ENCODE peak calls at places on chromosome 22, in ten cellular contexts. One of them, this sample, is unnamed.

GRCh38 chr22:39482768-39483167 is 19.3 kb upstream of the MIEF1 start:
- DNase-seq in stomach: no peak
- DNase-seq in brain microvascular endothelial cell: no peak
- DNase-seq in neural progenitor cell: peak
- DNase-seq in K562: no peak
- DNase-seq in endodermal cell: no peak
- DNase-seq in SK-N-SH: no peak
- DNase-seq in fibroblast of lung: peak
- DNase-seq in kidney epithelial cell: no peak
- DNase-seq in heart right ventricle: no peak
- DNase-seq in this sample: no peak

GRCh38 chr22:19757985-19758895 is 2.3 kb upstream of the TBX1 start:
- DNase-seq in SK-N-SH: peak
- DNase-seq in kidney epithelial cell: no peak
- DNase-seq in brain microvascular endothelial cell: no peak
- DNase-seq in K562: no peak
- DNase-seq in endodermal cell: peak
- DNase-seq in stomach: no peak
- DNase-seq in heart right ventricle: no peak
- DNase-seq in fibroblast of lung: no peak
- DNase-seq in neural progenitor cell: peak
- DNase-seq in this sample: no peak

GRCh38 chr22:43277987-43278601 is 65.1 kb downstream of the SCUBE1 start:
- DNase-seq in fibroblast of lung: no peak
- DNase-seq in neural progenitor cell: no peak
- DNase-seq in endodermal cell: peak
- DNase-seq in heart right ventricle: no peak
- DNase-seq in brain microvascular endothelial cell: no peak
- DNase-seq in stomach: no peak
- DNase-seq in SK-N-SH: no peak
- DNase-seq in K562: no peak
- DNase-seq in kidney epithelial cell: no peak
- DNase-seq in this sample: no peak

GRCh38 chr22:48599346-48599745 is 1228.3 kb downstream of the BRD1 start:
- DNase-seq in fibroblast of lung: no peak
- DNase-seq in K562: no peak
- DNase-seq in brain microvascular endothelial cell: no peak
- DNase-seq in kidney epithelial cell: no peak
- DNase-seq in neural progenitor cell: no peak
- DNase-seq in heart right ventricle: no peak
- DNase-seq in endodermal cell: no peak
- DNase-seq in stomach: no peak
- DNase-seq in SK-N-SH: no peak
- DNase-seq in this sample: no peak

GRCh38 chr22:49942565-49943404 is 17.8 kb upstream of the PIM3 start:
- DNase-seq in kidney epithelial cell: no peak
- DNase-seq in neural progenitor cell: no peak
- DNase-seq in heart right ventricle: no peak
- DNase-seq in endodermal cell: no peak
- DNase-seq in K562: no peak
- DNase-seq in brain microvascular endothelial cell: no peak
- DNase-seq in stomach: no peak
- DNase-seq in fibroblast of lung: no peak
- DNase-seq in SK-N-SH: no peak
- DNase-seq in this sample: no peak

GRCh38 chr22:21448627-21449416 is 18.4 kb upstream of the TMEM191C start:
- DNase-seq in fibroblast of lung: no peak
- DNase-seq in endodermal cell: peak
- DNase-seq in SK-N-SH: no peak
- DNase-seq in kidney epithelial cell: no peak
- DNase-seq in neural progenitor cell: peak
- DNase-seq in brain microvascular endothelial cell: no peak
- DNase-seq in heart right ventricle: no peak
- DNase-seq in stomach: peak
- DNase-seq in K562: no peak
- DNase-seq in this sample: no peak

GRCh38 chr22:47768027-47768426 is 1005.6 kb downstream of the TBC1D22A start:
- DNase-seq in endodermal cell: no peak
- DNase-seq in K562: no peak
- DNase-seq in heart right ventricle: no peak
- DNase-seq in brain microvascular endothelial cell: no peak
- DNase-seq in SK-N-SH: no peak
- DNase-seq in neural progenitor cell: no peak
- DNase-seq in kidney epithelial cell: no peak
- DNase-seq in stomach: no peak
- DNase-seq in fibroblast of lung: no peak
- DNase-seq in this sample: no peak

GRCh38 chr22:42797021-42797420 is 60.1 kb downstream of the ARFGAP3 start:
- DNase-seq in SK-N-SH: no peak
- DNase-seq in K562: no peak
- DNase-seq in endodermal cell: peak
- DNase-seq in neural progenitor cell: no peak
- DNase-seq in stomach: no peak
- DNase-seq in brain microvascular endothelial cell: no peak
- DNase-seq in fibroblast of lung: no peak
- DNase-seq in heart right ventricle: no peak
- DNase-seq in kidney epithelial cell: no peak
- DNase-seq in this sample: peak

GRCh38 chr22:19691721-19692341 is 22.5 kb upstream of the SEPTIN5 start:
- DNase-seq in fibroblast of lung: peak
- DNase-seq in SK-N-SH: no peak
- DNase-seq in endodermal cell: peak
- DNase-seq in K562: peak
- DNase-seq in stomach: no peak
- DNase-seq in heart right ventricle: no peak
- DNase-seq in neural progenitor cell: peak
- DNase-seq in kidney epithelial cell: peak
- DNase-seq in brain microvascular endothelial cell: peak
- DNase-seq in this sample: peak

GRCh38 chr22:30290318-30290678 is 993 bp upstream of the CASTOR1 start:
- DNase-seq in SK-N-SH: no peak
- DNase-seq in brain microvascular endothelial cell: no peak
- DNase-seq in neural progenitor cell: no peak
- DNase-seq in kidney epithelial cell: no peak
- DNase-seq in K562: no peak
- DNase-seq in fibroblast of lung: no peak
- DNase-seq in endodermal cell: peak
- DNase-seq in stomach: no peak
- DNase-seq in heart right ventricle: no peak
- DNase-seq in this sample: no peak

GRCh38 chr22:39773976-39774539 is 119.5 kb downstream of the ENTHD1 start:
- DNase-seq in K562: no peak
- DNase-seq in fibroblast of lung: no peak
- DNase-seq in endodermal cell: no peak
- DNase-seq in kidney epithelial cell: no peak
- DNase-seq in SK-N-SH: no peak
- DNase-seq in neural progenitor cell: no peak
- DNase-seq in heart right ventricle: no peak
- DNase-seq in stomach: no peak
- DNase-seq in brain microvascular endothelial cell: no peak
- DNase-seq in this sample: no peak

GRCh38 chr22:49663311-49663711 is 164.4 kb downstream of the BRD1 start:
- DNase-seq in kidney epithelial cell: no peak
- DNase-seq in brain microvascular endothelial cell: no peak
- DNase-seq in heart right ventricle: no peak
- DNase-seq in endodermal cell: peak
- DNase-seq in fibroblast of lung: no peak
- DNase-seq in K562: no peak
- DNase-seq in neural progenitor cell: no peak
- DNase-seq in SK-N-SH: no peak
- DNase-seq in stomach: no peak
- DNase-seq in this sample: no peak

GRCh38 chr22:49934891-49935557 is 16.6 kb downstream of the CRELD2 start:
- DNase-seq in brain microvascular endothelial cell: no peak
- DNase-seq in kidney epithelial cell: no peak
- DNase-seq in stomach: peak
- DNase-seq in SK-N-SH: peak
- DNase-seq in K562: peak
- DNase-seq in endodermal cell: peak
- DNase-seq in neural progenitor cell: peak
- DNase-seq in fibroblast of lung: peak
- DNase-seq in heart right ventricle: peak
- DNase-seq in this sample: peak

GRCh38 chr22:49398646-49399045 is 429.0 kb downstream of the BRD1 start:
- DNase-seq in SK-N-SH: no peak
- DNase-seq in fibroblast of lung: no peak
- DNase-seq in kidney epithelial cell: no peak
- DNase-seq in neural progenitor cell: no peak
- DNase-seq in K562: no peak
- DNase-seq in heart right ventricle: no peak
- DNase-seq in brain microvascular endothelial cell: no peak
- DNase-seq in stomach: peak
- DNase-seq in endodermal cell: peak
- DNase-seq in this sample: no peak

GRCh38 chr22:21443735-21444421 is 23.3 kb upstream of the TMEM191C start:
- DNase-seq in heart right ventricle: peak
- DNase-seq in K562: no peak
- DNase-seq in brain microvascular endothelial cell: no peak
- DNase-seq in SK-N-SH: no peak
- DNase-seq in stomach: peak
- DNase-seq in kidney epithelial cell: no peak
- DNase-seq in endodermal cell: peak
- DNase-seq in fibroblast of lung: no peak
- DNase-seq in neural progenitor cell: peak
- DNase-seq in this sample: no peak

GRCh38 chr22:41052661-41053490 is 39.5 kb upstream of the EP300 start:
- DNase-seq in fibroblast of lung: peak
- DNase-seq in brain microvascular endothelial cell: peak
- DNase-seq in stomach: no peak
- DNase-seq in heart right ventricle: no peak
- DNase-seq in kidney epithelial cell: peak
- DNase-seq in K562: no peak
- DNase-seq in endodermal cell: no peak
- DNase-seq in SK-N-SH: no peak
- DNase-seq in neural progenitor cell: no peak
- DNase-seq in this sample: peak

GRCh38 chr22:30188911-30189310 is 57.6 kb downstream of the LIF start:
- DNase-seq in K562: no peak
- DNase-seq in kidney epithelial cell: no peak
- DNase-seq in fibroblast of lung: no peak
- DNase-seq in brain microvascular endothelial cell: no peak
- DNase-seq in stomach: no peak
- DNase-seq in SK-N-SH: no peak
- DNase-seq in endodermal cell: no peak
- DNase-seq in neural progenitor cell: no peak
- DNase-seq in heart right ventricle: no peak
- DNase-seq in this sample: no peak

GRCh38 chr22:38788016-38788415 is 5.9 kb downstream of the DNAL4 start:
- DNase-seq in stomach: no peak
- DNase-seq in K562: no peak
- DNase-seq in brain microvascular endothelial cell: peak
- DNase-seq in SK-N-SH: no peak
- DNase-seq in heart right ventricle: no peak
- DNase-seq in fibroblast of lung: peak
- DNase-seq in kidney epithelial cell: no peak
- DNase-seq in endodermal cell: no peak
- DNase-seq in neural progenitor cell: no peak
- DNase-seq in this sample: peak

GRCh38 chr22:20026204-20026908 is 5.4 kb downstream of the TANGO2 start:
- DNase-seq in fibroblast of lung: no peak
- DNase-seq in neural progenitor cell: no peak
- DNase-seq in endodermal cell: no peak
- DNase-seq in SK-N-SH: no peak
- DNase-seq in K562: no peak
- DNase-seq in kidney epithelial cell: no peak
- DNase-seq in brain microvascular endothelial cell: no peak
- DNase-seq in stomach: no peak
- DNase-seq in heart right ventricle: no peak
- DNase-seq in this sample: no peak

GRCh38 chr22:49266561-49267519 is 560.8 kb downstream of the BRD1 start:
- DNase-seq in endodermal cell: peak
- DNase-seq in fibroblast of lung: no peak
- DNase-seq in stomach: no peak
- DNase-seq in SK-N-SH: no peak
- DNase-seq in heart right ventricle: no peak
- DNase-seq in kidney epithelial cell: no peak
- DNase-seq in brain microvascular endothelial cell: no peak
- DNase-seq in neural progenitor cell: peak
- DNase-seq in K562: no peak
- DNase-seq in this sample: no peak

GRCh38 chr22:32473388-32473952 is 1.1 kb upstream of the FBXO7 start:
- DNase-seq in K562: peak
- DNase-seq in SK-N-SH: peak
- DNase-seq in fibroblast of lung: peak
- DNase-seq in kidney epithelial cell: no peak
- DNase-seq in stomach: no peak
- DNase-seq in endodermal cell: peak
- DNase-seq in brain microvascular endothelial cell: peak
- DNase-seq in heart right ventricle: no peak
- DNase-seq in neural progenitor cell: peak
- DNase-seq in this sample: peak
- H3K4me3 ChIP-seq in K562: peak
- H3K4me3 ChIP-seq in SK-N-SH: no peak
- H3K4me3 ChIP-seq in fibroblast of lung: peak
- H3K4me3 ChIP-seq in kidney epithelial cell: peak
- H3K4me3 ChIP-seq in stomach: peak
- H3K4me3 ChIP-seq in endodermal cell: peak
- H3K4me3 ChIP-seq in brain microvascular endothelial cell: no peak
- H3K4me3 ChIP-seq in heart right ventricle: peak
- H3K4me3 ChIP-seq in neural progenitor cell: no peak
- H3K4me3 ChIP-seq in this sample: peak

GRCh38 chr22:36286096-36286957 is 33.4 kb downstream of the APOL1 start:
- DNase-seq in brain microvascular endothelial cell: peak
- DNase-seq in stomach: peak
- DNase-seq in SK-N-SH: peak
- DNase-seq in fibroblast of lung: peak
- DNase-seq in K562: peak
- DNase-seq in kidney epithelial cell: no peak
- DNase-seq in endodermal cell: peak
- DNase-seq in heart right ventricle: peak
- DNase-seq in neural progenitor cell: peak
- DNase-seq in this sample: peak
- TF ChIP-seq CTCF in brain microvascular endothelial cell: peak
- TF ChIP-seq CTCF in stomach: peak
- TF ChIP-seq CTCF in SK-N-SH: peak
- TF ChIP-seq CTCF in fibroblast of lung: peak
- TF ChIP-seq CTCF in K562: peak
- TF ChIP-seq CTCF in kidney epithelial cell: peak
- TF ChIP-seq CTCF in endodermal cell: peak
- TF ChIP-seq CTCF in heart right ventricle: peak
- TF ChIP-seq CTCF in neural progenitor cell: peak
- TF ChIP-seq CTCF in this sample: peak

GRCh38 chr22:29114392-29114791 is 41.6 kb downstream of the KREMEN1 start:
- DNase-seq in endodermal cell: no peak
- DNase-seq in K562: no peak
- DNase-seq in neural progenitor cell: no peak
- DNase-seq in stomach: no peak
- DNase-seq in heart right ventricle: no peak
- DNase-seq in brain microvascular endothelial cell: no peak
- DNase-seq in kidney epithelial cell: no peak
- DNase-seq in SK-N-SH: no peak
- DNase-seq in fibroblast of lung: no peak
- DNase-seq in this sample: no peak
- H3K4me3 ChIP-seq in endodermal cell: no peak
- H3K4me3 ChIP-seq in K562: no peak
- H3K4me3 ChIP-seq in neural progenitor cell: no peak
- H3K4me3 ChIP-seq in stomach: no peak
- H3K4me3 ChIP-seq in heart right ventricle: no peak
- H3K4me3 ChIP-seq in brain microvascular endothelial cell: no peak
- H3K4me3 ChIP-seq in kidney epithelial cell: no peak
- H3K4me3 ChIP-seq in SK-N-SH: no peak
- H3K4me3 ChIP-seq in fibroblast of lung: no peak
- H3K4me3 ChIP-seq in this sample: no peak

GRCh38 chr22:25148149-25148691 is 51.4 kb upstream of the CRYBB3 start:
- DNase-seq in kidney epithelial cell: no peak
- DNase-seq in fibroblast of lung: no peak
- DNase-seq in SK-N-SH: no peak
- DNase-seq in brain microvascular endothelial cell: no peak
- DNase-seq in heart right ventricle: no peak
- DNase-seq in endodermal cell: peak
- DNase-seq in neural progenitor cell: peak
- DNase-seq in K562: no peak
- DNase-seq in stomach: peak
- DNase-seq in this sample: no peak
- TF ChIP-seq CTCF in kidney epithelial cell: no peak
- TF ChIP-seq CTCF in fibroblast of lung: no peak
- TF ChIP-seq CTCF in SK-N-SH: no peak
- TF ChIP-seq CTCF in brain microvascular endothelial cell: no peak
- TF ChIP-seq CTCF in heart right ventricle: no peak
- TF ChIP-seq CTCF in endodermal cell: no peak
- TF ChIP-seq CTCF in neural progenitor cell: no peak
- TF ChIP-seq CTCF in K562: no peak
- TF ChIP-seq CTCF in stomach: no peak
- TF ChIP-seq CTCF in this sample: no peak